ENCODE peak calls at places on chromosome 12, in five cellular contexts. M, K, G, A and Q are unnamed samples.

GRCh38 chr12:461425-461824 is 1.7 kb downstream of the B4GALNT3 start:
- DNase-seq in K (no peak), M (no peak), A (peak; percentile 5), G (no peak), Q (no peak)

GRCh38 chr12:68131867-68132414 is 27.6 kb downstream of the IFNG start:
- DNase-seq in M (no peak), G (no peak), K (no peak), A (no peak), Q (no peak)

GRCh38 chr12:59142175-59142574 is 221.9 kb upstream of the LRIG3 start:
- DNase-seq in K (no peak), G (no peak), A (no peak), M (no peak), Q (no peak)

GRCh38 chr12:43114316-43114715 is 437.7 kb downstream of the ADAMTS20 start:
- DNase-seq in A (no peak), M (no peak), K (no peak), G (no peak), Q (no peak)

GRCh38 chr12:2609020-2609419 is 185.8 kb upstream of the FKBP4 start:
- DNase-seq in M (no peak), A (no peak), G (no peak), K (no peak), Q (no peak)

GRCh38 chr12:124007810-124008570 is 35.0 kb downstream of the ZNF664 start:
- DNase-seq in G (peak; percentile 75), K (no peak), A (no peak), M (no peak), Q (no peak)

GRCh38 chr12:110565919-110566871 is 16.9 kb downstream of the PPTC7 start:
- DNase-seq in M (no peak), A (peak; percentile 78), G (no peak), K (no peak), Q (no peak)

GRCh38 chr12:57072661-57073060 is 5.9 kb downstream of the NEMP1 start:
- DNase-seq in G (peak; percentile 63), M (no peak), K (no peak), A (no peak), Q (no peak)

GRCh38 chr12:18723752-18724151 is 14.1 kb downstream of the PLCZ1 start:
- DNase-seq in M (no peak), K (peak; percentile 16), G (peak; percentile 93), A (no peak), Q (no peak)

GRCh38 chr12:77645966-77646598 is 184.6 kb upstream of the NAV3 start:
- DNase-seq in G (no peak), A (no peak), M (no peak), K (no peak), Q (no peak)

GRCh38 chr12:124387510-124387855 is 92.6 kb downstream of the RFLNA start:
- DNase-seq in G (no peak), K (no peak), A (peak; percentile 37), M (no peak), Q (no peak)

GRCh38 chr12:117282490-117282889 is 78.9 kb downstream of the NOS1 start:
- DNase-seq in M (no peak), A (no peak), G (no peak), K (no peak), Q (no peak)

GRCh38 chr12:14803830-14804160 is 325 bp downstream of the C12orf60 start:
- DNase-seq in M (no peak), K (peak; percentile 8), G (no peak), A (no peak), Q (no peak)

GRCh38 chr12:126196263-126196662 is 1131.0 kb downstream of the AACS start:
- DNase-seq in A (no peak), M (no peak), K (no peak), G (no peak), Q (no peak)

GRCh38 chr12:30694971-30695326 is 720 bp downstream of the IPO8 start:
- DNase-seq in G (peak; percentile 35), M (no peak), K (peak; percentile 57), A (peak; percentile 41), Q (peak; percentile 43)

GRCh38 chr12:15720299-15720698 is 68.9 kb downstream of the EPS8 start:
- DNase-seq in G (peak; percentile 29), A (no peak), M (no peak), K (no peak), Q (no peak)

GRCh38 chr12:110754101-110754793 is 11.6 kb upstream of the PPP1CC start:
- DNase-seq in A (no peak), K (no peak), M (no peak), G (no peak), Q (no peak)

GRCh38 chr12:81257952-81258551 is 180.2 kb downstream of the ACSS3 start:
- DNase-seq in K (no peak), A (peak; percentile 34), G (peak; percentile 47), M (no peak), Q (no peak)

GRCh38 chr12:80353254-80353653 is 90.8 kb upstream of the PTPRQ start:
- DNase-seq in G (peak; percentile 22), A (peak; percentile 83), K (no peak), M (no peak), Q (no peak)

GRCh38 chr12:67086116-67086515 is 183.0 kb upstream of the CAND1 start:
- DNase-seq in G (no peak), A (no peak), K (no peak), M (no peak), Q (no peak)

GRCh38 chr12:38921025-38921677 is 15.8 kb upstream of the CPNE8 start:
- DNase-seq in G (no peak), M (no peak), A (peak; percentile 65), K (peak; percentile 37), Q (peak; percentile 20)

GRCh38 chr12:71061451-71061850 is 96.3 kb downstream of the TSPAN8 start:
- DNase-seq in G (no peak), A (no peak), M (no peak), K (no peak), Q (no peak)

GRCh38 chr12:105083551-105084105 is 630 bp downstream of the ALDH1L2 start:
- DNase-seq in G (peak; percentile 77), A (no peak), M (no peak), K (peak; percentile 36), Q (peak; percentile 34)

GRCh38 chr12:63150255-63151060 is 543 bp downstream of the AVPR1A start:
- DNase-seq in K (no peak), M (peak; percentile 27), A (no peak), G (no peak), Q (no peak)

GRCh38 chr12:48973992-48974673 is 2.6 kb upstream of the WNT10B start:
- DNase-seq in M (no peak), K (no peak), A (no peak), G (peak; percentile 54), Q (peak; percentile 69)

GRCh38 chr12:2856051-2856450 is 788 bp downstream of the TEX52 start:
- DNase-seq in K (no peak), A (no peak), G (no peak), M (no peak), Q (no peak)

GRCh38 chr12:104501641-104502040 is 44.9 kb downstream of the CHST11 start:
- DNase-seq in A (no peak), K (no peak), M (no peak), G (no peak), Q (no peak)

GRCh38 chr12:57175428-57176138 is 28.2 kb upstream of the LRP1-AS start:
- DNase-seq in K (peak; percentile 79), M (peak; percentile 50), G (peak; percentile 71), A (peak; percentile 39), Q (peak; percentile 82)

GRCh38 chr12:121424632-121424992 is 24.7 kb downstream of the RNF34 start:
- DNase-seq in A (no peak), M (no peak), G (no peak), K (no peak), Q (no peak)

GRCh38 chr12:28569698-28570411 is 379.6 kb downstream of the CCDC91 start:
- DNase-seq in G (peak; percentile 80), K (peak; percentile 25), M (no peak), A (no peak), Q (peak; percentile 7)

GRCh38 chr12:108594-108993 is 42.0 kb downstream of the IQSEC3 start:
- DNase-seq in A (no peak), G (no peak), K (no peak), M (no peak), Q (no peak)

GRCh38 chr12:103930787-103931536 is 752 bp downstream of the HSP90B1 start:
- DNase-seq in A (peak; percentile 13), K (no peak), G (peak; percentile 30), M (no peak), Q (peak; percentile 67)

GRCh38 chr12:78494911-78495310 is 369.7 kb upstream of the SYT1 start:
- DNase-seq in G (peak; percentile 5), K (no peak), M (no peak), A (no peak), Q (no peak)

GRCh38 chr12:92208613-92209121 is 63.0 kb upstream of the BTG1 start:
- DNase-seq in A (no peak), M (no peak), G (peak; percentile 31), K (peak; percentile 26), Q (no peak)

GRCh38 chr12:113019045-113019444 is 37.5 kb upstream of the DTX1 start:
- DNase-seq in K (no peak), A (no peak), G (no peak), M (no peak), Q (no peak)

GRCh38 chr12:19771858-19772257 is 332.6 kb downstream of the AEBP2 start:
- DNase-seq in M (no peak), K (no peak), A (no peak), G (peak; percentile 82), Q (no peak)

GRCh38 chr12:19778111-19778688 is 338.9 kb downstream of the AEBP2 start:
- DNase-seq in K (no peak), G (peak; percentile 56), M (no peak), A (no peak), Q (no peak)

GRCh38 chr12:19775241-19775640 is 335.9 kb downstream of the AEBP2 start:
- DNase-seq in M (no peak), A (no peak), K (no peak), G (no peak), Q (no peak)

GRCh38 chr12:19772776-19773175 is 333.5 kb downstream of the AEBP2 start:
- DNase-seq in K (no peak), G (no peak), A (no peak), M (no peak), Q (no peak)
- TF ChIP-seq MAFK in K (peak; percentile 83), G (peak; percentile 83), A (peak; percentile 85), M (no peak), Q (no peak)

GRCh38 chr12:47964102-47964723 is 817 bp downstream of the TMEM106C start:
- DNase-seq in G (no peak), K (peak; percentile 33), M (no peak), A (no peak), Q (no peak)
- TF ChIP-seq MAFK in G (no peak), K (no peak), M (no peak), A (no peak), Q (no peak)

DNA sequence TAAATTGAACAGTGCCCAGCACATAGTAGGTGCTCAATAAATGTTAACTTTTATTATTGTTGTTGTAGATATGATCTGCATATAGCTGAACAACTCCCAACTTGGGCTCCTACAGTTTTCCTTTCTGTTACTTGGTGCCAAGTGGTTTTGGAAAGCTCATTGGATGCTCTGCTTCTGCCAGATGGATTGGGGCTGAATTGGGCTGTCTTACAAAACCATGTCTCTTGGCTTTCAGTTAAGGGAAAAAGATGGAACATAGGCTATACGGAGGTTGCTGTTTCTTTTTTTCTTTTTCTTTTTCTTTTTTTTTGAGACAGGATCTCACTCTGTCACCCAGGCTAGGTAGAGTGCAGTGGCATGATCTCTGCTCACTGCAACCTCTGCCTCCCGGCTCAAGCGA is 140.7 kb upstream of the PWP1 start:
- DNase-seq in K (no peak), G (no peak), M (no peak), A (no peak), Q (no peak)
- TF ChIP-seq MAFK in K (no peak), G (no peak), M (no peak), A (no peak), Q (no peak)

GRCh38 chr12:101777978-101778377 is 38.7 kb upstream of the SYCP3 start:
- DNase-seq in G (no peak), M (no peak), A (no peak), K (no peak), Q (no peak)
- TF ChIP-seq MAFK in G (no peak), M (no peak), A (no peak), K (no peak), Q (no peak)